ENCODE peak calls at places on chromosome 17, in four cellular contexts. G is transverse colon, F is upper lobe of right lung, U is heart left ventricle. Q is an unnamed sample.

GRCh38 chr17:57107498-57108101 is 22.6 kb downstream of the AKAP1 start:
- DNase-seq in G (peak; percentile 76), F (peak; percentile 77), U (no peak), Q (peak; percentile 75)

GRCh38 chr17:30363715-30364202 is 15.0 kb upstream of the CPD start:
- DNase-seq in G (peak; percentile 46), F (peak; percentile 70), U (no peak), Q (no peak)

GRCh38 chr17:11178576-11178975 is 62.4 kb upstream of the SHISA6 start:
- DNase-seq in G (no peak), F (no peak), U (no peak), Q (no peak)

GRCh38 chr17:50275279-50275678 is 1.0 kb downstream of the TMEM92 start:
- DNase-seq in G (no peak), F (no peak), U (no peak), Q (no peak)

GRCh38 chr17:10034719-10035475 is 129.8 kb upstream of the RCVRN start:
- DNase-seq in G (no peak), F (no peak), U (peak; percentile 46), Q (no peak)

GRCh38 chr17:48601528-48602430 is 3.0 kb downstream of the HOXB6 start:
- DNase-seq in G (peak; percentile 77), F (no peak), U (no peak), Q (no peak)

GRCh38 chr17:2438823-2439222 is 38.0 kb upstream of the MNT start:
- DNase-seq in G (no peak), F (no peak), U (no peak), Q (no peak)

GRCh38 chr17:21162394-21162775 is 35.6 kb downstream of the DHRS7B start:
- DNase-seq in G (no peak), F (no peak), U (no peak), Q (no peak)

GRCh38 chr17:32623196-32623595 is 136.4 kb downstream of the CDK5R1 start:
- DNase-seq in G (no peak), F (no peak), U (no peak), Q (no peak)

GRCh38 chr17:82866521-82867214 is 26.8 kb upstream of the ZNF750 start:
- DNase-seq in G (no peak), F (no peak), U (no peak), Q (peak; percentile 47)

GRCh38 chr17:56771563-56771962 is 62.2 kb downstream of the C17orf67 start:
- DNase-seq in G (no peak), F (no peak), U (no peak), Q (no peak)

GRCh38 chr17:57810740-57811632 is 38.9 kb downstream of the MRPS23 start:
- DNase-seq in G (peak; percentile 11), F (no peak), U (peak; percentile 75), Q (peak; percentile 57)

GRCh38 chr17:386145-386876 is 33.7 kb upstream of the RPH3AL start:
- DNase-seq in G (peak; percentile 87), F (peak; percentile 93), U (peak; percentile 85), Q (peak; percentile 29)

GRCh38 chr17:50162466-50163254 is 3.1 kb upstream of the SGCA start:
- DNase-seq in G (no peak), F (no peak), U (no peak), Q (no peak)

GRCh38 chr17:69325518-69326301 is 1.2 kb downstream of the ABCA5 start:
- DNase-seq in G (peak; percentile 46), F (no peak), U (no peak), Q (no peak)

GRCh38 chr17:28737770-28738679 is 5.8 kb upstream of the TRAF4 start:
- DNase-seq in G (peak; percentile 69), F (no peak), U (no peak), Q (no peak)

GRCh38 chr17:55521193-55521592 is 9.9 kb upstream of the SMIM36 start:
- DNase-seq in G (no peak), F (no peak), U (no peak), Q (no peak)

DNA sequence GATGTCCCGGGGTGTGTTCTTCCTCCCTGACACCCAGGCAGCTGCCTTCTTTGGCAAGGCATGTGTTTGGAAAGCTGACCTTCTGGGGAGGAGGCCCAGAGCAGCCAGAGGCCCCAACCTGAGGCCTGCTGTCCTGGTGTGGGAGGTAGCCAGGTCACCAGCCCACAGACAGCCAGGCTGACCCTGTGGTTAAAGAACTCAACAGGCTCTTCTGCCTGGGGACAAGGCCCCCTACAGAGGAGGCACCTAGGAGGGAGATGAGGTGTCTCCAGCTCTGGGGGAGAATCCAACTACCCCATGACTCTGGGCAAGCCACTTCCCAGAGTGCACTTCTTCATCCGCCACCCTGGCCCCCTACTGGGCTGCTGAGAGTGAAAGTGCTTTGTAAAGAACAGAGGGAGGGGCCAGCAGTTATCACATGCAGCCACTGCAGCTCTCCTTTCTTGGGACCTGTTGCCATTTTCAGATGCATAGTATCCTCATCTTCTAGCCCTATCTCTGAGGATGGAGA is 13.1 kb upstream of the SREBF1 start:
- DNase-seq in G (peak; percentile 55), F (no peak), U (peak; percentile 59), Q (no peak)
- H3K4me1 ChIP-seq in G (peaks cover 16% of the 10 kb centered on the region), F (peaks cover 57% of the 10 kb centered on the region), U (peaks cover 53% of the 10 kb centered on the region), Q (peaks cover 13% of the 10 kb centered on the region)

GRCh38 chr17:79769596-79770520 is 8.1 kb upstream of the CBX2 start:
- DNase-seq in G (no peak), F (peak; percentile 50), U (no peak), Q (no peak)
- H3K27ac ChIP-seq in G (no peak overlapping the region), F (no peak overlapping the region), U (no peak overlapping the region), Q (no peak overlapping the region)

DNA sequence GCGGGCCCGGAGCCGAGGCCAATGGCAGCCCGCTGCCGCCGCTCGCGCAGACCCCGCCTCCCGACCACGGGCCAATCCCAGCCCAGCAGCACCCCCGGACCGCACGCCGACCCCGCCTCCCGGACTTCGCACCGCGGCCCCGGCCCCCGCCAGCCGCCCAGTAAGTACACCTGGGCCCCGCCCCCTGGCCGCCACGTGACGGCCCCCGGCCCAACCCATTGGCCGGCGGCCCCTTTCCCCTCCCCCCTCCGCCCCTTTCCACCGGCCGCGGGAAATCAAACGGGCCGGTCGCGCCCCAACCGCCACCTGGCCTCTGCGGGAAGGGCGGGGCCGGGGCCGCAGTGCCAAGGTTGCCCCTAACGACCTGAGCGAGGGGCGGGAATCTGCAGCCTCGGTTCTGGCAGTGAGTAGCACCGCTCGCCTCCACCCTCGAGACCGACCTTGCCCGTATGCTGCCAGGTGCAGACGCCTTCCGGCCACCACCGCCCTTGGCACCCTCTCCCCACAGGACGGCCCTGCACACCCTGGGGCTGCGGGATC is at the start of gene YBX2:
- DNase-seq in G (peak; percentile 96), F (peak; percentile 80), U (peak; percentile 81), Q (no peak)
- H3K4me1 ChIP-seq in G (peaks cover 45% of the 10 kb centered on the region), F (peaks cover 20% of the 10 kb centered on the region), U (peaks cover 67% of the 10 kb centered on the region), Q (peaks cover 19% of the 10 kb centered on the region)

DNA sequence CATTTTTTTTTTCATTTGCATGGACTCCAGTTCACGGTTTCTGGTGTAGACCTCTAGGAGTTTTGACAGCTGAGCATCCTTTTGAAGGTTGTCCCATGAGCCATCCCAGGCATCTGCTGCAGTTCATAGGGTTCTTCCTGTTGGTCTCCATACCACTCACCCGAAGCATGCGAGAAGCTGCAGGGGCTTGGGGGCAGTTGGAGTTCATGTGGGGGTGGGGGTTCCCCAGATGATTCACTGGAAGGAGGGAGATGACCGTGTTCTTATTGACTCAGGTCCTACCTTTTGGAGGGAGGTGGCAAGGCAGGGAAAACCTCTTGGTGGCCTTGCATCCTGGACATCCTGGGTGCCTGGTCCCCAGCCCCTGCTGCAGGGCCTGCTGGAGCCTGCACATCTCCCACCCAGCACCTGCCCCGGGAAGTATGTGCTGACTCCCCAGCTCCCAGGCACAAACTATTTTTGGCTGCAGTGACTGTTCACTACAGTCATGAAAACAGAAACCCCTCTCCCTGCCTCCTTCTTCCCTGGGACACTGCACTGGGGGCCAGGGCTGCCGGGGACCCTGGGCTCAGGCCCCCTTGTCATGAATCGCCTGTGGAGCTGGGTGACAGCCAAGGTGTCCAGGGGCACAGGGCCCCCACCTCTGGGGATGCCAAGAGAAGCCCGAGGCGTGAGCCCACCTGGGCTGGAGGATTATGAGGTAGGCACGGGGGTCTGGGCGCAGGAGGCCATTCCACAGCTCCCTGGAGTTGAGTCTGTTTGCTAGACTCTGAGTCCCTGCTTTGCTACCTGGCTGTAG is 64.9 kb upstream of the LGALS9 start:
- DNase-seq in G (no peak), F (no peak), U (no peak), Q (no peak)
- H3K27ac ChIP-seq in G (no peak overlapping the region), F (no peak overlapping the region), U (peak overlapping the region; percentile 63), Q (no peak overlapping the region)

GRCh38 chr17:4710693-4711634 is 532 bp downstream of the ARRB2 start:
- DNase-seq in G (peak; percentile 39), F (no peak), U (no peak), Q (no peak)
- H3K4me1 ChIP-seq in G (peaks cover 28% of the 10 kb centered on the region), F (peaks cover 20% of the 10 kb centered on the region), U (peaks cover 16% of the 10 kb centered on the region), Q (peaks cover 18% of the 10 kb centered on the region)

GRCh38 chr17:76550712-76551615 is 11.1 kb downstream of the PRCD start:
- DNase-seq in G (no peak), F (no peak), U (no peak), Q (no peak)
- H3K27ac ChIP-seq in G (no peak overlapping the region), F (peak overlapping the region; percentile 83), U (no peak overlapping the region), Q (no peak overlapping the region)